ENCODE peak calls at places on chromosomes 13 and 19, in ten cellular contexts. M is dermis microvascular lymphatic vessel endothelial cell; Q is activated CD8-positive, alpha-beta memory T cell treated with anti-CD3 and anti-CD28 coated beads for 48 hours; P is left ventricle myocardium inferior; L is uterus; J is CD8-positive, alpha-beta memory T cell; T is HuH-7.5; F is transverse colon; C is neural crest cell; H is right cardiac atrium. E is an unnamed sample.

GRCh38 chr13:97205971-97206370 is 16.2 kb upstream of the MBNL2 start:
- DNase-seq in M (peak), Q (no peak), P (no peak), L (no peak), J (no peak), T (no peak), F (no peak), C (no peak), H (no peak), E (no peak)

GRCh38 chr13:112067871-112068305 is 939 bp downstream of the SOX1 start:
- DNase-seq in M (no peak), Q (no peak), P (no peak), L (no peak), J (no peak), T (no peak), F (no peak), C (no peak), H (peak), E (no peak)

GRCh38 chr19:12325690-12326089 is 7.7 kb downstream of the ZNF563 start:
- DNase-seq in M (no peak), Q (no peak), P (no peak), L (no peak), J (no peak), T (no peak), F (no peak), C (no peak), H (no peak), E (no peak)

GRCh38 chr13:27131202-27131623 is 40.4 kb downstream of the USP12 start:
- DNase-seq in M (peak), Q (no peak), P (no peak), L (no peak), J (peak), T (no peak), F (no peak), C (no peak), H (no peak), E (no peak)

GRCh38 chr19:18468517-18468916 is 30.6 kb upstream of the ISYNA1 start:
- DNase-seq in M (no peak), Q (no peak), P (no peak), L (no peak), J (no peak), T (no peak), F (no peak), C (no peak), H (no peak), E (no peak)

GRCh38 chr19:4800591-4801081 is 9.1 kb downstream of the FEM1A start:
- DNase-seq in M (no peak), Q (no peak), P (no peak), L (no peak), J (no peak), T (no peak), F (no peak), C (no peak), H (peak), E (no peak)

GRCh38 chr13:28137556-28137955 is 789 bp upstream of the PAN3 start:
- DNase-seq in M (no peak), Q (no peak), P (no peak), L (no peak), J (no peak), T (no peak), F (no peak), C (no peak), H (no peak), E (no peak)

GRCh38 chr13:75482070-75482819 is at the start of gene TBC1D4:
- DNase-seq in M (peak), Q (peak), P (peak), L (peak), J (peak), T (peak), F (peak), C (peak), H (peak), E (peak)

GRCh38 chr19:13007292-13008045 is 12.2 kb downstream of the NFIX start:
- DNase-seq in M (no peak), Q (no peak), P (peak), L (peak), J (no peak), T (no peak), F (no peak), C (no peak), H (peak), E (peak)

GRCh38 chr13:108155185-108156106 is 59.9 kb downstream of the LIG4 start:
- DNase-seq in M (peak), Q (peak), P (peak), L (peak), J (peak), T (no peak), F (peak), C (peak), H (peak), E (peak)

GRCh38 chr13:38384171-38384570 is 34.5 kb downstream of the UFM1 start:
- DNase-seq in M (no peak), Q (no peak), P (no peak), L (no peak), J (no peak), T (no peak), F (no peak), C (no peak), H (no peak), E (no peak)

GRCh38 chr13:112887151-112887550 is 81.9 kb upstream of the MCF2L start:
- DNase-seq in M (no peak), Q (no peak), P (no peak), L (no peak), J (peak), T (no peak), F (no peak), C (no peak), H (peak), E (no peak)

GRCh38 chr19:2167896-2168618 is 4.3 kb downstream of the DOT1L start:
- DNase-seq in M (peak), Q (no peak), P (peak), L (peak), J (no peak), T (no peak), F (peak), C (no peak), H (peak), E (peak)

GRCh38 chr13:30312859-30313258 is 5.5 kb upstream of the KATNAL1 start:
- DNase-seq in M (peak), Q (no peak), P (no peak), L (no peak), J (no peak), T (no peak), F (no peak), C (no peak), H (no peak), E (no peak)

GRCh38 chr19:30047355-30047895 is 105.4 kb downstream of the URI1 start:
- DNase-seq in M (no peak), Q (no peak), P (no peak), L (no peak), J (no peak), T (no peak), F (peak), C (no peak), H (no peak), E (no peak)

GRCh38 chr19:45254044-45254531 is 3.0 kb downstream of the MARK4 start:
- DNase-seq in M (no peak), Q (no peak), P (no peak), L (no peak), J (no peak), T (no peak), F (no peak), C (no peak), H (no peak), E (no peak)

GRCh38 chr13:26075498-26075897 is 23.7 kb upstream of the SHISA2 start:
- DNase-seq in M (no peak), Q (no peak), P (no peak), L (no peak), J (no peak), T (no peak), F (no peak), C (no peak), H (no peak), E (no peak)

GRCh38 chr13:35768551-35768950 is 292.1 kb upstream of the MAB21L1 start:
- DNase-seq in M (no peak), Q (no peak), P (no peak), L (no peak), J (no peak), T (no peak), F (no peak), C (no peak), H (no peak), E (no peak)

GRCh38 chr19:48470856-48471255 is 1.7 kb downstream of the CYTH2 start:
- DNase-seq in M (no peak), Q (no peak), P (no peak), L (no peak), J (peak), T (no peak), F (no peak), C (no peak), H (peak), E (no peak)

GRCh38 chr19:55579766-55580621 is 654 bp downstream of the ZNF579 start:
- DNase-seq in M (peak), Q (no peak), P (no peak), L (no peak), J (peak), T (peak), F (no peak), C (no peak), H (peak), E (no peak)

E was measured in right atrium auricular region.